ENCODE peak calls at places on chromosome 22, in six cellular contexts. J is H1, D is SK-N-SH, C is GM12878, V is K562, H is HepG2. L is an unnamed sample.
A peak's percentile ranks its signal among the peaks of the same experiment; 100 is the strongest.

GRCh38 chr22:19671316-19671715 is 43.0 kb upstream of the SEPTIN5 start:
- DNase-seq in J (no peak), D (no peak), C (no peak), V (no peak), H (no peak), L (no peak)

GRCh38 chr22:30182365-30182764 is 64.2 kb downstream of the LIF start:
- DNase-seq in J (no peak), D (no peak), C (no peak), V (peak; percentile 25), H (peak; percentile 39), L (no peak)

GRCh38 chr22:38756631-38757463 is 1.0 kb upstream of the SUN2 start:
- DNase-seq in J (no peak), D (no peak), C (no peak), V (peak; percentile 17), H (no peak), L (no peak)

GRCh38 chr22:38924197-38924952 is 33.0 kb upstream of the APOBEC3A start:
- DNase-seq in J (no peak), D (no peak), C (no peak), V (peak; percentile 20), H (peak; percentile 97), L (no peak)

GRCh38 chr22:20562607-20563463 is 55.4 kb downstream of the MED15 start:
- DNase-seq in J (no peak), D (no peak), C (no peak), V (no peak), H (no peak), L (no peak)

GRCh38 chr22:45511847-45512261 is 9.2 kb downstream of the FBLN1 start:
- DNase-seq in J (no peak), D (no peak), C (no peak), V (no peak), H (no peak), L (no peak)

GRCh38 chr22:37741312-37741795 is 44.5 kb downstream of the TRIOBP start:
- DNase-seq in J (no peak), D (peak; percentile 95), C (no peak), V (no peak), H (peak; percentile 73), L (peak; percentile 97)

GRCh38 chr22:23769321-23769965 is 1.7 kb upstream of the CHCHD10 start:
- DNase-seq in J (no peak), D (no peak), C (no peak), V (no peak), H (no peak), L (no peak)

GRCh38 chr22:42334875-42335512 is 64.5 kb upstream of the TCF20 start:
- DNase-seq in J (no peak), D (no peak), C (no peak), V (no peak), H (no peak), L (no peak)

GRCh38 chr22:37558815-37559214 is 1.5 kb upstream of the CDC42EP1 start:
- DNase-seq in J (no peak), D (no peak), C (no peak), V (no peak), H (no peak), L (no peak)

GRCh38 chr22:29031236-29031982 is 30.2 kb downstream of the C22orf31 start:
- DNase-seq in J (peak; percentile 47), D (peak; percentile 70), C (no peak), V (peak; percentile 79), H (peak; percentile 93), L (no peak)

GRCh38 chr22:24289781-24290181 is 19.1 kb downstream of the SPECC1L start:
- DNase-seq in J (no peak), D (no peak), C (no peak), V (peak; percentile 58), H (no peak), L (no peak)

GRCh38 chr22:39967996-39968968 is 8.1 kb downstream of the TMA7B start:
- DNase-seq in J (no peak), D (peak; percentile 17), C (no peak), V (no peak), H (no peak), L (no peak)

GRCh38 chr22:45200230-45200629 is 36.5 kb downstream of the NUP50 start:
- DNase-seq in J (no peak), D (no peak), C (no peak), V (no peak), H (no peak), L (no peak)

GRCh38 chr22:30609260-30610185 is 2.5 kb downstream of the TCN2 start:
- DNase-seq in J (no peak), D (no peak), C (peak; percentile 70), V (peak; percentile 87), H (no peak), L (peak; percentile 71)

GRCh38 chr22:19942886-19943664 is 1.5 kb upstream of the TXNRD2 start:
- DNase-seq in J (no peak), D (no peak), C (no peak), V (peak; percentile 74), H (peak; percentile 64), L (peak; percentile 72)

GRCh38 chr22:29108137-29108536 is 35.3 kb downstream of the KREMEN1 start:
- DNase-seq in J (no peak), D (no peak), C (no peak), V (no peak), H (no peak), L (no peak)

DNA sequence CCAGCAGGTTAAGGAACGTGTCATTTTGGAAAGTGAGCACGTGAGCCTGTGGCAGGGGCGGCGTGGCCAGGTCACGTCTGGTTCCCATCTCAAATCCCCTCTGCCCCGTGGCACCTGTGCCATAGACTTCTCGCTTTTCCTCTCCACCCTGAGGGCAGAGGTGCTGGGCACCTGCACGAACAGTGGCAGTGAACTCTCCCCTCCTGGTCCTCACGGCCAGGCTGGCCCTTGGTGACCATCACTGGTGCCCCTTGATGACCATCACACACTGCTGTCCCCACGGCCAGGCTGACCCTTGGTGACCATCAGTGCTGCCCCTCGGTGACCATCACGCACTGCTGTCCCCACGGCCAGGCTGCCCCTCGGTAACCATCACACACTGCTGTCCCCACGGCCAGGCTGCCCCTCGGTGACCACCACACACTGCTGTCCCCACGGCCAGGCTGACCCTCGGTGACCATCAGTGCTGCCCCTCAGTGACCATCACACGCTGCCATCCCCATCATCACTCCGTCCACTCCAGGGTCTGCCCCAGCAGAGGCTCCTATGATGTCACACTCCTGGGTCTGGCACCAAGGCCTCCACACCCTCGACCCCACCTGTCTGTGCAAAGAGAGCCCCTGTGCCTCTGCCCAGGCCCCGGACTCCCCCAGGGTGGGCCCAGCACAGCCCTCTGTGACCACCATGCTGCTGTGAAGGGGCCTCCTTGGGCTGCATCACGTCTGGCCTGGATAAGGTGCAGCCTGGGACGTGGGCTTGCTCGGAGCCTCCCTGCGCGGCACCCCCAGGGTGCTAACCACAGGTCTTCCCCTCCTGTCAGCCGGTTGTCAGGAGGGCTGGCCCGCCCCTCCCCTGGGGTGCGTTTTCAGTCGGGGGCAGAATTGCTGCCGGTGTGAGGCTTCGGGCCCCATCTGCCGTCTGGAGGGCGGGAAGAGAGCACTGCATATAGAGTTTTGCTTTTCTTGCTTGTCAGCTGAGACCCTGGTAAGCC is 738.6 kb downstream of the BRD1 start:
- DNase-seq in J (no peak), D (no peak), C (no peak), V (no peak), H (no peak), L (no peak)
- TF ChIP-seq GABPA in J (no peak), D (no peak), C (no peak), V (no peak), H (no peak), L (no peak)

GRCh38 chr22:27779650-27780049 is 21.9 kb downstream of the MN1 start:
- DNase-seq in J (no peak), D (no peak), C (no peak), V (no peak), H (no peak), L (no peak)
- H3K27ac ChIP-seq in J (no peak overlapping the region), D (no peak overlapping the region), C (no peak overlapping the region), V (no peak overlapping the region), H (no peak overlapping the region), L (no peak overlapping the region)

GRCh38 chr22:50728523-50728931 is 9.5 kb upstream of the ACR start:
- DNase-seq in J (no peak), D (no peak), C (no peak), V (no peak), H (no peak), L (no peak)

GRCh38 chr22:50730941-50731661 is 6.9 kb upstream of the ACR start:
- DNase-seq in J (no peak), D (peak; percentile 39), C (no peak), V (no peak), H (no peak), L (no peak)

GRCh38 chr22:50731811-50732624 is 6.0 kb upstream of the ACR start:
- DNase-seq in J (no peak), D (peak; percentile 86), C (no peak), V (peak; percentile 70), H (peak; percentile 28), L (peak; percentile 60)

GRCh38 chr22:50729391-50730012 is 8.5 kb upstream of the ACR start:
- DNase-seq in J (no peak), D (no peak), C (no peak), V (no peak), H (no peak), L (no peak)

GRCh38 chr22:50730013-50730891 is 7.8 kb upstream of the ACR start:
- DNase-seq in J (no peak), D (no peak), C (no peak), V (no peak), H (no peak), L (no peak)
- TF ChIP-seq GABPA in J (no peak), D (no peak), C (no peak), V (no peak), H (no peak), L (no peak)

GRCh38 chr22:27115816-27116256 is 458.4 kb downstream of the MIAT start:
- DNase-seq in J (no peak), D (no peak), C (no peak), V (no peak), H (peak; percentile 77), L (no peak)

GRCh38 chr22:27114186-27114585 is 456.8 kb downstream of the MIAT start:
- DNase-seq in J (no peak), D (no peak), C (no peak), V (no peak), H (no peak), L (no peak)

GRCh38 chr22:27113211-27114030 is 456.0 kb downstream of the MIAT start:
- DNase-seq in J (no peak), D (no peak), C (no peak), V (no peak), H (peak; percentile 63), L (peak; percentile 53)

GRCh38 chr22:27115410-27115809 is 458.0 kb downstream of the MIAT start:
- DNase-seq in J (no peak), D (no peak), C (no peak), V (no peak), H (no peak), L (no peak)

GRCh38 chr22:27116295-27116694 is 458.9 kb downstream of the MIAT start:
- DNase-seq in J (no peak), D (no peak), C (no peak), V (no peak), H (no peak), L (no peak)
- H3K27ac ChIP-seq in J (no peak overlapping the region), D (no peak overlapping the region), C (no peak overlapping the region), V (no peak overlapping the region), H (no peak overlapping the region), L (no peak overlapping the region)